ENCODE peak calls at places on chromosomes 6 and 20, in ten cellular contexts. H is effector memory CD4-positive, alpha-beta T cell; Q is psoas muscle; M is H9; O is NCI-H1105; A is AG20443; X is Right ventricle myocardium superior; N is activated T-helper 1 cell treated with anti-CD3 and anti-CD28 coated beads, Interleukin-12 subunit alpha, Interleukin-12 subunit beta, Interleukin-2, Interleukin-4 antibody, amounts not matched to agents 30 ng/mL and 10 ng/mL and 1 ng/mL, durations not matched to agents 14 hours and 24 hours and 36 hours; V is WERI-Rb-1; Y is progenitor cell of endocrine pancreas. S is an unnamed sample.

GRCh38 chr6:69812746-69813427 is 16.1 kb upstream of the LMBRD1 start:
- DNase-seq in H (no peak), Q (no peak), M (no peak), O (no peak), A (no peak), X (no peak), N (no peak), V (no peak), Y (no peak), S (no peak)

GRCh38 chr6:52733172-52733571 is 30.1 kb downstream of the GSTA2 start:
- DNase-seq in H (no peak), Q (no peak), M (no peak), O (no peak), A (no peak), X (no peak), N (no peak), V (no peak), Y (no peak), S (no peak)

GRCh38 chr6:136982928-136983327 is 60.8 kb downstream of the SLC35D3 start:
- DNase-seq in H (no peak), Q (no peak), M (no peak), O (no peak), A (no peak), X (no peak), N (no peak), V (no peak), Y (no peak), S (no peak)

GRCh38 chr6:28978959-28979561 is 26.1 kb downstream of the ZNF311 start:
- DNase-seq in H (no peak), Q (no peak), M (no peak), O (no peak), A (no peak), X (no peak), N (no peak), V (no peak), Y (no peak), S (no peak)

GRCh38 chr20:17227669-17228623 is 1.1 kb downstream of the PCSK2 start:
- DNase-seq in H (no peak), Q (no peak), M (peak), O (peak), A (peak), X (no peak), N (no peak), V (peak), Y (peak), S (peak)

GRCh38 chr6:5081955-5082354 is 3.2 kb upstream of the PPP1R3G start:
- DNase-seq in H (no peak), Q (no peak), M (no peak), O (no peak), A (no peak), X (no peak), N (no peak), V (no peak), Y (no peak), S (no peak)

GRCh38 chr6:73923899-73924485 is 228.0 kb downstream of the CD109 start:
- DNase-seq in H (no peak), Q (no peak), M (no peak), O (no peak), A (peak), X (no peak), N (no peak), V (no peak), Y (no peak), S (no peak)

GRCh38 chr20:64065973-64066341 is 3.0 kb downstream of the TCEA2 start:
- DNase-seq in H (peak), Q (no peak), M (peak), O (no peak), A (peak), X (no peak), N (peak), V (no peak), Y (no peak), S (no peak)

GRCh38 chr6:138514860-138515540 is 15.7 kb upstream of the NHSL1 start:
- DNase-seq in H (peak), Q (no peak), M (no peak), O (no peak), A (no peak), X (no peak), N (no peak), V (no peak), Y (no peak), S (no peak)

GRCh38 chr20:53597521-53598120 is 4.0 kb upstream of the ZNF217 start:
- DNase-seq in H (no peak), Q (no peak), M (no peak), O (no peak), A (no peak), X (no peak), N (no peak), V (no peak), Y (no peak), S (no peak)

GRCh38 chr6:2529217-2529719 is 221.5 kb downstream of the MYLK4 start:
- DNase-seq in H (no peak), Q (no peak), M (no peak), O (peak), A (no peak), X (no peak), N (no peak), V (no peak), Y (no peak), S (peak)

GRCh38 chr20:38421915-38422314 is 13.2 kb downstream of the SNHG17 start:
- DNase-seq in H (no peak), Q (no peak), M (no peak), O (no peak), A (no peak), X (no peak), N (no peak), V (no peak), Y (no peak), S (no peak)

GRCh38 chr6:3090013-3090412 is 21.7 kb downstream of the RIPK1 start:
- DNase-seq in H (no peak), Q (no peak), M (no peak), O (no peak), A (peak), X (no peak), N (no peak), V (peak), Y (no peak), S (no peak)

GRCh38 chr20:36717657-36718056 is 28.2 kb downstream of the NDRG3 start:
- DNase-seq in H (no peak), Q (no peak), M (no peak), O (no peak), A (no peak), X (no peak), N (no peak), V (peak), Y (no peak), S (peak)

GRCh38 chr6:75824160-75824559 is 75.1 kb downstream of the MYO6 start:
- DNase-seq in H (no peak), Q (no peak), M (no peak), O (no peak), A (no peak), X (no peak), N (no peak), V (no peak), Y (no peak), S (no peak)

GRCh38 chr6:36577298-36577697 is 16.9 kb upstream of the SRSF3 start:
- DNase-seq in H (no peak), Q (no peak), M (no peak), O (no peak), A (peak), X (no peak), N (no peak), V (no peak), Y (no peak), S (no peak)

GRCh38 chr6:150617496-150618460 is 18.1 kb downstream of the PLEKHG1 start:
- DNase-seq in H (no peak), Q (no peak), M (no peak), O (no peak), A (no peak), X (no peak), N (no peak), V (no peak), Y (no peak), S (no peak)

GRCh38 chr6:39053016-39053595 is 4.5 kb downstream of the GLP1R start:
- DNase-seq in H (no peak), Q (no peak), M (no peak), O (no peak), A (no peak), X (no peak), N (no peak), V (no peak), Y (no peak), S (no peak)

GRCh38 chr6:53309059-53309896 is 39.5 kb downstream of the ELOVL5 start:
- DNase-seq in H (no peak), Q (no peak), M (no peak), O (no peak), A (peak), X (no peak), N (no peak), V (no peak), Y (no peak), S (peak)

GRCh38 chr6:31572041-31572911 is at the start of gene LTA:
- DNase-seq in H (peak), Q (no peak), M (no peak), O (no peak), A (no peak), X (no peak), N (peak), V (no peak), Y (no peak), S (no peak)

GRCh38 chr6:10567256-10568041 is 46.3 kb downstream of the GCNT2 start:
- DNase-seq in H (no peak), Q (no peak), M (no peak), O (no peak), A (no peak), X (no peak), N (no peak), V (no peak), Y (no peak), S (no peak)

GRCh38 chr20:60851826-60852704 is 400.0 kb upstream of the CDH4 start:
- DNase-seq in H (no peak), Q (no peak), M (peak), O (peak), A (no peak), X (no peak), N (no peak), V (peak), Y (peak), S (no peak)

GRCh38 chr20:3068986-3069900 is 2.2 kb upstream of the OXT start:
- DNase-seq in H (no peak), Q (no peak), M (peak), O (peak), A (no peak), X (no peak), N (no peak), V (peak), Y (no peak), S (peak)

GRCh38 chr6:116220172-116220571 is 33.7 kb downstream of the TSPYL4 start:
- DNase-seq in H (no peak), Q (no peak), M (no peak), O (no peak), A (no peak), X (peak), N (no peak), V (no peak), Y (no peak), S (no peak)

GRCh38 chr6:145199961-145200360 is 535.4 kb downstream of the EPM2A start:
- DNase-seq in H (no peak), Q (no peak), M (no peak), O (peak), A (no peak), X (no peak), N (no peak), V (no peak), Y (no peak), S (no peak)

GRCh38 chr6:144340541-144341371 is 55.6 kb downstream of the UTRN start:
- DNase-seq in H (no peak), Q (no peak), M (no peak), O (no peak), A (no peak), X (no peak), N (no peak), V (no peak), Y (no peak), S (no peak)

GRCh38 chr6:21678990-21679389 is 85.4 kb downstream of the SOX4 start:
- DNase-seq in H (no peak), Q (no peak), M (no peak), O (no peak), A (peak), X (no peak), N (no peak), V (no peak), Y (no peak), S (no peak)

GRCh38 chr6:31249184-31249583 is 22.7 kb downstream of the HLA-C start:
- DNase-seq in H (no peak), Q (no peak), M (no peak), O (no peak), A (no peak), X (no peak), N (no peak), V (no peak), Y (no peak), S (no peak)

GRCh38 chr6:21634582-21634981 is 41.0 kb downstream of the SOX4 start:
- DNase-seq in H (no peak), Q (no peak), M (no peak), O (no peak), A (peak), X (no peak), N (no peak), V (no peak), Y (no peak), S (no peak)

GRCh38 chr6:29995346-29995777 is 53.0 kb downstream of the HLA-A start:
- DNase-seq in H (no peak), Q (no peak), M (no peak), O (no peak), A (no peak), X (no peak), N (no peak), V (no peak), Y (no peak), S (no peak)

GRCh38 chr20:3189561-3190131 is 14.8 kb downstream of the DDRGK1 start:
- DNase-seq in H (no peak), Q (no peak), M (no peak), O (no peak), A (peak), X (no peak), N (no peak), V (no peak), Y (no peak), S (no peak)

GRCh38 chr6:161242113-161242512 is 31.7 kb downstream of the AGPAT4 start:
- DNase-seq in H (no peak), Q (no peak), M (no peak), O (no peak), A (no peak), X (no peak), N (no peak), V (no peak), Y (no peak), S (no peak)

S was measured in COR-L47.